ENCODE peak calls at places on chromosomes 1 and 21, in nine cellular contexts. N, P, A, H, D, K, Z, Y and F are unnamed samples.

GRCh38 chr1:177872563-177872900 is 97.3 kb downstream of the SEC16B start:
- DNase-seq in N (no peak), P (no peak), A (no peak), H (no peak), D (no peak), K (no peak), Z (no peak), Y (no peak), F (no peak)

GRCh38 chr21:45154511-45155508 is 80.4 kb downstream of the ADARB1 start:
- DNase-seq in N (no peak), P (no peak), A (no peak), H (peak; percentile 91), D (peak; percentile 74), K (no peak), Z (peak; percentile 18), Y (no peak), F (no peak)

GRCh38 chr1:211605613-211606326 is 26.8 kb upstream of the SLC30A1 start:
- DNase-seq in N (no peak), P (no peak), A (no peak), H (no peak), D (no peak), K (no peak), Z (no peak), Y (no peak), F (no peak)

GRCh38 chr1:201253906-201254624 is 29.2 kb upstream of the PKP1 start:
- DNase-seq in N (peak; percentile 19), P (no peak), A (no peak), H (no peak), D (no peak), K (no peak), Z (no peak), Y (no peak), F (no peak)

GRCh38 chr1:33982419-33982818 is 118.5 kb downstream of the HMGB4 start:
- DNase-seq in N (no peak), P (no peak), A (no peak), H (no peak), D (no peak), K (no peak), Z (no peak), Y (no peak), F (no peak)

GRCh38 chr1:58773406-58773840 is 10.4 kb downstream of the JUN start:
- DNase-seq in N (no peak), P (peak; percentile 61), A (peak; percentile 58), H (peak; percentile 28), D (no peak), K (peak; percentile 51), Z (no peak), Y (peak; percentile 65), F (no peak)

GRCh38 chr1:187527346-187527745 is 698.6 kb downstream of the PLA2G4A start:
- DNase-seq in N (no peak), P (no peak), A (no peak), H (no peak), D (no peak), K (no peak), Z (no peak), Y (no peak), F (no peak)

GRCh38 chr1:197017558-197018146 is 40.3 kb downstream of the CFHR5 start:
- DNase-seq in N (no peak), P (no peak), A (peak; percentile 32), H (peak; percentile 70), D (no peak), K (no peak), Z (no peak), Y (no peak), F (no peak)

GRCh38 chr1:46342084-46342656 is 1.6 kb downstream of the NSUN4 start:
- DNase-seq in N (no peak), P (no peak), A (no peak), H (no peak), D (peak; percentile 67), K (no peak), Z (peak; percentile 28), Y (peak; percentile 69), F (no peak)

GRCh38 chr1:44546403-44547053 is 127.8 kb downstream of the TMEM53 start:
- DNase-seq in N (no peak), P (no peak), A (no peak), H (no peak), D (peak; percentile 76), K (no peak), Z (no peak), Y (peak; percentile 3), F (no peak)

GRCh38 chr1:150973826-150974579 is 632 bp downstream of the CERS2 start:
- DNase-seq in N (peak; percentile 67), P (no peak), A (peak; percentile 44), H (peak; percentile 36), D (peak; percentile 76), K (no peak), Z (no peak), Y (peak; percentile 58), F (peak; percentile 69)

GRCh38 chr1:22296701-22297591 is 154.0 kb upstream of the WNT4 start:
- DNase-seq in N (no peak), P (peak; percentile 56), A (no peak), H (no peak), D (no peak), K (no peak), Z (no peak), Y (peak; percentile 34), F (no peak)

GRCh38 chr1:108747898-108748297 is 1.4 kb downstream of the STXBP3 start:
- DNase-seq in N (no peak), P (no peak), A (no peak), H (no peak), D (no peak), K (no peak), Z (no peak), Y (no peak), F (no peak)

GRCh38 chr1:162175393-162175792 is 105.9 kb downstream of the NOS1AP start:
- DNase-seq in N (peak; percentile 35), P (no peak), A (no peak), H (no peak), D (peak; percentile 77), K (no peak), Z (no peak), Y (no peak), F (no peak)

GRCh38 chr1:180580237-180580636 is 21.5 kb downstream of the OVAAL start:
- DNase-seq in N (no peak), P (peak; percentile 60), A (no peak), H (peak; percentile 36), D (no peak), K (no peak), Z (no peak), Y (peak; percentile 5), F (no peak)

GRCh38 chr21:22154579-22155274 is 1156.5 kb downstream of the NCAM2 start:
- DNase-seq in N (no peak), P (no peak), A (no peak), H (no peak), D (no peak), K (no peak), Z (no peak), Y (no peak), F (no peak)

GRCh38 chr1:58060548-58061170 is 485.9 kb downstream of the OMA1 start:
- DNase-seq in N (no peak), P (no peak), A (no peak), H (no peak), D (no peak), K (no peak), Z (no peak), Y (no peak), F (no peak)

GRCh38 chr21:42047821-42048613 is 23.1 kb upstream of the UMODL1 start:
- DNase-seq in N (no peak), P (no peak), A (peak; percentile 50), H (no peak), D (no peak), K (peak; percentile 80), Z (no peak), Y (no peak), F (no peak)

GRCh38 chr1:154479764-154480421 is 22.1 kb upstream of the TDRD10 start:
- DNase-seq in N (peak; percentile 86), P (no peak), A (peak; percentile 77), H (peak; percentile 73), D (peak; percentile 83), K (no peak), Z (peak; percentile 86), Y (peak; percentile 76), F (no peak)

GRCh38 chr1:148263128-148263905 is 111.2 kb upstream of the NBPF11 start:
- DNase-seq in N (peak; percentile 79), P (peak; percentile 73), A (peak; percentile 55), H (peak; percentile 71), D (peak; percentile 95), K (no peak), Z (peak; percentile 92), Y (peak; percentile 93), F (peak; percentile 79)

GRCh38 chr1:77972080-77972479 is 6.8 kb downstream of the FUBP1 start:
- DNase-seq in N (no peak), P (no peak), A (no peak), H (no peak), D (no peak), K (no peak), Z (no peak), Y (no peak), F (no peak)
- H3K4me3 ChIP-seq in N (no peak overlapping the region), P (no peak overlapping the region), A (no peak overlapping the region), H (no peak overlapping the region), D (no peak overlapping the region), K (no peak overlapping the region), Z (no peak overlapping the region), Y (no peak overlapping the region), F (no peak overlapping the region)

GRCh38 chr1:82090104-82090503 is 289.4 kb downstream of the ADGRL2 start:
- DNase-seq in N (no peak), P (no peak), A (no peak), H (no peak), D (no peak), K (no peak), Z (no peak), Y (no peak), F (no peak)
- TF ChIP-seq CTCF in N (no peak), P (peak; percentile 15), A (no peak), H (peak; percentile 32), D (peak; percentile 76), K (peak; percentile 16), Z (peak; percentile 8), Y (peak; percentile 24), F (peak; percentile 45)

DNA sequence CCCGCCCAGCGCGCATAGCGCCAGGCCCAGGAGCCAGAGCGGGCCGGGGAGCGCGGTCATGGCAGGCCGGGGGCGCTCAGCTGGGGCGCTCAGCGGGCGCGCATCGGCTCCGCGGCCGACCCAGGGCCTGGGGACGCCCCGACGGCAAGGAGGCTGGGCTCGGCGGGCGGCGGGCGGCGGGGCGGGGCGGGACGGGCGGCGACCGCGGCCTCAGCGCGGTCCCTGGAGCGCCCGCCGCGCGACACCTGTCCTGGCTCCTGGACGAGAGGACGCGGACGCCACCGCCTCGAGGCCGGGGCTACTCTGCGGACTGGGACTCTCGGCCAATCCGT is 273 bp downstream of the BMP8B start:
- DNase-seq in N (no peak), P (no peak), A (no peak), H (no peak), D (no peak), K (no peak), Z (no peak), Y (no peak), F (no peak)
- H3K4me3 ChIP-seq in N (peak overlapping the region; percentile 53), P (peak overlapping the region; percentile 64), A (peak overlapping the region; percentile 33), H (peak overlapping the region; percentile 37), D (no peak overlapping the region), K (peak overlapping the region; percentile 58), Z (peak overlapping the region; percentile 64), Y (peak overlapping the region; percentile 64), F (peak overlapping the region; percentile 60)

DNA sequence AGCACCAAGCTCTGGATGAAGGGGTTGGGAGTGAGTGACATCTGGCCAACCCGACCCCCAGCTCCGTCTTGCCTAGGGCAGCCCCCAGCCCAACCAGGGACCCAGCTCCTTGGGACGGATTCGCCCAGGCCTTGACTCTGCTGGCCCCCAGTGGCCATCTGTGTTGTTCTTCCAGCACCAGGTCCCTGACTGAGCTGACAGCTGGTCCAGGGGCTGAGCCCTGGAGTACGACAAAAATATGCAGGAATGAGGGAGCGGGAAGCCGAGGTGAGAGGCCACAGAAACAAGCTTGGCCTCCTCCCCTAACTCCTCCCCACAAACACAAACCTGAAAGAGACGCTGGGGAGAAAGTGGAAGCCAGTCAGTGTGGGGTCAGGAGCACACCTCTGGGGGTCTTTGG is 55.0 kb upstream of the PAX7 start:
- DNase-seq in N (peak; percentile 81), P (no peak), A (no peak), H (peak; percentile 79), D (peak; percentile 97), K (no peak), Z (no peak), Y (peak; percentile 31), F (no peak)
- TF ChIP-seq CTCF in N (peak; percentile 95), P (peak; percentile 65), A (peak; percentile 49), H (peak; percentile 70), D (peak; percentile 89), K (peak; percentile 73), Z (peak; percentile 9), Y (peak; percentile 67), F (peak; percentile 71)